ENCODE peak calls at places on chromosome 7, in four cellular contexts. One of them, this sample, is unnamed.
A peak's percentile ranks its signal among the peaks of the same experiment; 100 is the strongest.

GRCh38 chr7:113015038-113015645 is 71.5 kb downstream of the GPR85 start:
- DNase-seq in T-cell: no peak
- DNase-seq in stromal cell of bone marrow: peak; percentile 28
- DNase-seq in erythroblast: peak; percentile 5
- DNase-seq in this sample: no peak

GRCh38 chr7:96414931-96415292 is 93.0 kb upstream of the SLC25A13 start:
- DNase-seq in stromal cell of bone marrow: peak; percentile 44
- DNase-seq in T-cell: peak; percentile 5
- DNase-seq in erythroblast: peak; percentile 26
- DNase-seq in this sample: peak; percentile 49

GRCh38 chr7:50358306-50358705 is 53.8 kb downstream of the IKZF1 start:
- DNase-seq in erythroblast: no peak
- DNase-seq in T-cell: no peak
- DNase-seq in stromal cell of bone marrow: no peak
- DNase-seq in this sample: no peak

GRCh38 chr7:31939076-31939475 is 131.1 kb downstream of the PDE1C start:
- DNase-seq in stromal cell of bone marrow: no peak
- DNase-seq in T-cell: no peak
- DNase-seq in erythroblast: no peak
- DNase-seq in this sample: no peak

GRCh38 chr7:4189151-4189570 is 492.9 kb upstream of the FOXK1 start:
- DNase-seq in stromal cell of bone marrow: peak; percentile 1
- DNase-seq in erythroblast: no peak
- DNase-seq in T-cell: no peak
- DNase-seq in this sample: no peak

GRCh38 chr7:134886353-134887057 is 99.8 kb upstream of the AGBL3 start:
- DNase-seq in erythroblast: no peak
- DNase-seq in stromal cell of bone marrow: no peak
- DNase-seq in T-cell: no peak
- DNase-seq in this sample: no peak

GRCh38 chr7:100080895-100081534 is 508 bp downstream of the ZNF3 start:
- DNase-seq in stromal cell of bone marrow: no peak
- DNase-seq in T-cell: no peak
- DNase-seq in erythroblast: peak; percentile 63
- DNase-seq in this sample: no peak

GRCh38 chr7:23570592-23571200 is 26.5 kb upstream of the CCDC126 start:
- DNase-seq in stromal cell of bone marrow: peak; percentile 61
- DNase-seq in T-cell: peak; percentile 61
- DNase-seq in erythroblast: peak; percentile 64
- DNase-seq in this sample: peak; percentile 82

GRCh38 chr7:35482231-35482630 is 212.7 kb downstream of the HERPUD2 start:
- DNase-seq in stromal cell of bone marrow: no peak
- DNase-seq in erythroblast: no peak
- DNase-seq in T-cell: no peak
- DNase-seq in this sample: no peak

GRCh38 chr7:119102294-119102693 is 877.8 kb downstream of the ANKRD7 start:
- DNase-seq in stromal cell of bone marrow: no peak
- DNase-seq in T-cell: no peak
- DNase-seq in erythroblast: no peak
- DNase-seq in this sample: no peak

GRCh38 chr7:94338921-94339371 is 55.7 kb upstream of the COL1A2 start:
- DNase-seq in erythroblast: no peak
- DNase-seq in stromal cell of bone marrow: peak; percentile 61
- DNase-seq in T-cell: no peak
- DNase-seq in this sample: no peak

GRCh38 chr7:8724080-8724718 is 290.8 kb downstream of the NXPH1 start:
- DNase-seq in stromal cell of bone marrow: no peak
- DNase-seq in erythroblast: peak; percentile 14
- DNase-seq in T-cell: no peak
- DNase-seq in this sample: peak; percentile 64

GRCh38 chr7:106057962-106058901 is 53.9 kb downstream of the SYPL1 start:
- DNase-seq in stromal cell of bone marrow: no peak
- DNase-seq in erythroblast: no peak
- DNase-seq in T-cell: no peak
- DNase-seq in this sample: no peak

GRCh38 chr7:107938448-107939250 is 47.7 kb downstream of the DLD start:
- DNase-seq in T-cell: no peak
- DNase-seq in erythroblast: no peak
- DNase-seq in stromal cell of bone marrow: no peak
- DNase-seq in this sample: no peak

GRCh38 chr7:11188529-11189310 is 215.0 kb downstream of the PHF14 start:
- DNase-seq in erythroblast: no peak
- DNase-seq in stromal cell of bone marrow: no peak
- DNase-seq in T-cell: no peak
- DNase-seq in this sample: no peak

GRCh38 chr7:50865450-50865849 is 82.8 kb upstream of the GRB10 start:
- DNase-seq in T-cell: no peak
- DNase-seq in stromal cell of bone marrow: no peak
- DNase-seq in erythroblast: no peak
- DNase-seq in this sample: no peak

GRCh38 chr7:90298145-90299038 is 22.7 kb downstream of the FAM237B start:
- DNase-seq in stromal cell of bone marrow: peak; percentile 61
- DNase-seq in erythroblast: no peak
- DNase-seq in T-cell: no peak
- DNase-seq in this sample: no peak

GRCh38 chr7:149261829-149262617 is at the start of gene ZNF783:
- DNase-seq in stromal cell of bone marrow: peak; percentile 76
- DNase-seq in T-cell: peak; percentile 81
- DNase-seq in erythroblast: peak; percentile 92
- DNase-seq in this sample: peak; percentile 83

GRCh38 chr7:2926898-2927405 is 82.8 kb upstream of the GNA12 start:
- DNase-seq in erythroblast: no peak
- DNase-seq in stromal cell of bone marrow: no peak
- DNase-seq in T-cell: no peak
- DNase-seq in this sample: peak; percentile 19

GRCh38 chr7:7435978-7436377 is 99.7 kb downstream of the COL28A1 start:
- DNase-seq in erythroblast: no peak
- DNase-seq in T-cell: no peak
- DNase-seq in stromal cell of bone marrow: no peak
- DNase-seq in this sample: no peak

GRCh38 chr7:37208528-37208927 is 240.1 kb downstream of the ELMO1 start:
- DNase-seq in T-cell: peak; percentile 9
- DNase-seq in erythroblast: peak; percentile 67
- DNase-seq in stromal cell of bone marrow: peak; percentile 88
- DNase-seq in this sample: peak; percentile 44

GRCh38 chr7:31051598-31052503 is at the start of gene ADCYAP1R1:
- DNase-seq in erythroblast: no peak
- DNase-seq in T-cell: no peak
- DNase-seq in stromal cell of bone marrow: no peak
- DNase-seq in this sample: peak; percentile 84

GRCh38 chr7:28174901-28175661 is 5.5 kb downstream of the JAZF1 start:
- DNase-seq in erythroblast: no peak
- DNase-seq in stromal cell of bone marrow: no peak
- DNase-seq in T-cell: no peak
- DNase-seq in this sample: no peak

GRCh38 chr7:127392182-127392565 is 334 bp downstream of the ZNF800 start:
- DNase-seq in erythroblast: peak; percentile 90
- DNase-seq in T-cell: peak; percentile 60
- DNase-seq in stromal cell of bone marrow: no peak
- DNase-seq in this sample: no peak

GRCh38 chr7:149790146-149790548 is 16.8 kb upstream of the ZNF467 start:
- DNase-seq in stromal cell of bone marrow: no peak
- DNase-seq in T-cell: peak; percentile 21
- DNase-seq in erythroblast: peak; percentile 56
- DNase-seq in this sample: peak; percentile 69

GRCh38 chr7:95915731-95916130 is 143.4 kb downstream of the DYNC1I1 start:
- DNase-seq in stromal cell of bone marrow: no peak
- DNase-seq in erythroblast: no peak
- DNase-seq in T-cell: no peak
- DNase-seq in this sample: no peak

GRCh38 chr7:40944981-40945585 is 757.8 kb downstream of the INHBA start:
- DNase-seq in T-cell: no peak
- DNase-seq in erythroblast: no peak
- DNase-seq in stromal cell of bone marrow: no peak
- DNase-seq in this sample: no peak

GRCh38 chr7:147700702-147701101 is 889.9 kb upstream of the C7orf33 start:
- DNase-seq in stromal cell of bone marrow: no peak
- DNase-seq in erythroblast: no peak
- DNase-seq in T-cell: no peak
- DNase-seq in this sample: no peak

GRCh38 chr7:129530881-129531391 is 28.6 kb downstream of the SMKR1 start:
- DNase-seq in stromal cell of bone marrow: peak; percentile 33
- DNase-seq in erythroblast: no peak
- DNase-seq in T-cell: no peak
- DNase-seq in this sample: no peak

GRCh38 chr7:22216832-22217475 is 140.0 kb downstream of the RAPGEF5 start:
- DNase-seq in erythroblast: no peak
- DNase-seq in stromal cell of bone marrow: no peak
- DNase-seq in T-cell: no peak
- DNase-seq in this sample: no peak

GRCh38 chr7:123131140-123131539 is 68.6 kb downstream of the SLC13A1 start:
- DNase-seq in T-cell: no peak
- DNase-seq in stromal cell of bone marrow: no peak
- DNase-seq in erythroblast: no peak
- DNase-seq in this sample: no peak

GRCh38 chr7:42315096-42315495 is 78.1 kb upstream of the GLI3 start:
- DNase-seq in T-cell: no peak
- DNase-seq in stromal cell of bone marrow: no peak
- DNase-seq in erythroblast: no peak
- DNase-seq in this sample: no peak

GRCh38 chr7:36763084-36763807 is 39.0 kb upstream of the AOAH start:
- DNase-seq in erythroblast: no peak
- DNase-seq in stromal cell of bone marrow: no peak
- DNase-seq in T-cell: no peak
- DNase-seq in this sample: no peak

GRCh38 chr7:10181996-10182395 is 791.7 kb upstream of the PHF14 start:
- DNase-seq in T-cell: no peak
- DNase-seq in erythroblast: no peak
- DNase-seq in stromal cell of bone marrow: no peak
- DNase-seq in this sample: no peak

GRCh38 chr7:41222704-41223103 is 480.2 kb downstream of the INHBA start:
- DNase-seq in T-cell: no peak
- DNase-seq in erythroblast: no peak
- DNase-seq in stromal cell of bone marrow: no peak
- DNase-seq in this sample: no peak

This sample was measured in H9.